ENCODE peak calls at places on chromosomes 11 and 22, in four cellular contexts. H is PC-3, S is neuronal stem cell, M is mesenchymal stem cell. C is an unnamed sample.

GRCh38 chr11:86743223-86744118 is 56.9 kb upstream of the PRSS23 start:
- DNase-seq in S (no peak), H (peak; percentile 95), M (peak; percentile 99), C (peak; percentile 99)

GRCh38 chr11:126495281-126495680 is 139.8 kb downstream of the ST3GAL4 start:
- DNase-seq in S (no peak), H (no peak), M (no peak), C (no peak)

GRCh38 chr11:124098142-124098541 is 17.1 kb upstream of the VWA5A start:
- DNase-seq in S (no peak), M (no peak), H (no peak), C (no peak)

GRCh38 chr11:11604340-11604992 is 17.3 kb downstream of the GALNT18 start:
- DNase-seq in M (no peak), H (no peak), S (no peak), C (no peak)

GRCh38 chr11:31972623-31973022 is 118.3 kb upstream of the RCN1 start:
- DNase-seq in H (no peak), M (no peak), S (no peak), C (no peak)

GRCh38 chr22:49119551-49119952 is 708.1 kb downstream of the BRD1 start:
- DNase-seq in H (no peak), S (no peak), M (no peak), C (no peak)

GRCh38 chr11:116454020-116454645 is 318.7 kb downstream of the BUD13 start:
- DNase-seq in S (no peak), H (peak; percentile 52), M (peak; percentile 0), C (peak; percentile 12)

GRCh38 chr11:44531636-44532035 is 33.8 kb upstream of the CD82 start:
- DNase-seq in S (no peak), H (no peak), M (no peak), C (no peak)

GRCh38 chr22:25709758-25710157 is 32.2 kb upstream of the MYO18B start:
- DNase-seq in S (no peak), H (no peak), M (no peak), C (no peak)

GRCh38 chr11:102284008-102284407 is 33.3 kb upstream of the BIRC3 start:
- DNase-seq in S (no peak), H (no peak), M (no peak), C (no peak)

GRCh38 chr11:126997196-126997595 is 3.4 kb downstream of the KIRREL3 start:
- DNase-seq in S (no peak), H (no peak), M (no peak), C (peak; percentile 44)

GRCh38 chr11:58958500-58958899 is 19.2 kb downstream of the GLYATL1 start:
- DNase-seq in H (peak; percentile 44), M (no peak), S (no peak), C (no peak)

GRCh38 chr11:35173620-35174278 is 34.8 kb downstream of the CD44 start:
- DNase-seq in M (no peak), H (peak; percentile 60), S (no peak), C (no peak)

GRCh38 chr11:72584293-72584921 is 89.8 kb downstream of the PDE2A start:
- DNase-seq in H (no peak), S (no peak), M (no peak), C (no peak)

GRCh38 chr11:74011360-74012071 is 2.6 kb upstream of the UCP3 start:
- DNase-seq in S (no peak), M (peak; percentile 63), H (no peak), C (no peak)

GRCh38 chr11:43515090-43515489 is 156.4 kb downstream of the TTC17 start:
- DNase-seq in M (no peak), S (no peak), H (no peak), C (no peak)

GRCh38 chr11:93895106-93895862 is 44.9 kb upstream of the VSTM5 start:
- DNase-seq in S (peak; percentile 54), M (peak; percentile 53), H (peak; percentile 95), C (peak; percentile 85)

GRCh38 chr11:70528794-70529580 is 130.7 kb downstream of the CTTN start:
- DNase-seq in H (no peak), S (no peak), M (no peak), C (no peak)

GRCh38 chr11:46669606-46670243 is 30.7 kb downstream of the ARHGAP1 start:
- DNase-seq in S (no peak), H (peak; percentile 7), M (no peak), C (no peak)

DNA sequence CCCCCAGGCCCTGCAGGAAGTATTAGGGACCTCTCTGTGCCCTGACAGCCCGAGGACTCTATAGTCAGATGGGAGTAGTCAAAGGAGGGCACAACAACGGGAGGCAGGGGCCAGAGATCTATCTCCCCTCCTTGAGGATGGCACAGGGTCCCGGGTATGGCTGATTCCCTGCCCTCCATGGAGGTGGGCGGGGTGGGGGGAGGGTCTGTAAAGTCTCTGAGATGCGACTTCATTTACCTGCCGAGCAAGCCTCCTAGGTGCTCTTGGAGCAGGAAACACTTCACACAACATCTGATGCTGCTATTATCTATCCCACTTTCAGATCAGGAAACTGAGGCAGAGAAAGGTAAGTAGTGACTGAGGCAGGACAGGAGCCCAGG is 769 bp upstream of the CDC42EP1 start:
- DNase-seq in M (no peak), S (no peak), H (no peak), C (no peak)
- H3K9ac ChIP-seq in M (peak overlapping the region; percentile 90), S (no peak overlapping the region), H (peak overlapping the region; percentile 58), C (peak overlapping the region; percentile 100)

GRCh38 chr11:16738198-16738948 is at the start of gene C11orf58:
- DNase-seq in M (peak; percentile 99), H (peak; percentile 96), S (peak; percentile 96), C (peak; percentile 92)
- H3K4me1 ChIP-seq in M (peaks cover 7% of the 10 kb centered on the region), H (no peaks in the 10 kb centered on the region), S (no peaks in the 10 kb centered on the region), C (peaks cover 5% of the 10 kb centered on the region)

GRCh38 chr22:43243275-43243768 is 56.4 kb upstream of the TTLL12 start:
- DNase-seq in H (no peak), M (no peak), S (no peak), C (no peak)

GRCh38 chr22:43244385-43244784 is 57.5 kb upstream of the TTLL12 start:
- DNase-seq in M (no peak), H (no peak), S (no peak), C (no peak)

GRCh38 chr22:43242627-43243026 is 55.7 kb upstream of the TTLL12 start:
- DNase-seq in S (no peak), M (no peak), H (no peak), C (no peak)

GRCh38 chr22:43247546-43248260 is 60.8 kb upstream of the TTLL12 start:
- DNase-seq in S (no peak), M (no peak), H (no peak), C (no peak)

DNA sequence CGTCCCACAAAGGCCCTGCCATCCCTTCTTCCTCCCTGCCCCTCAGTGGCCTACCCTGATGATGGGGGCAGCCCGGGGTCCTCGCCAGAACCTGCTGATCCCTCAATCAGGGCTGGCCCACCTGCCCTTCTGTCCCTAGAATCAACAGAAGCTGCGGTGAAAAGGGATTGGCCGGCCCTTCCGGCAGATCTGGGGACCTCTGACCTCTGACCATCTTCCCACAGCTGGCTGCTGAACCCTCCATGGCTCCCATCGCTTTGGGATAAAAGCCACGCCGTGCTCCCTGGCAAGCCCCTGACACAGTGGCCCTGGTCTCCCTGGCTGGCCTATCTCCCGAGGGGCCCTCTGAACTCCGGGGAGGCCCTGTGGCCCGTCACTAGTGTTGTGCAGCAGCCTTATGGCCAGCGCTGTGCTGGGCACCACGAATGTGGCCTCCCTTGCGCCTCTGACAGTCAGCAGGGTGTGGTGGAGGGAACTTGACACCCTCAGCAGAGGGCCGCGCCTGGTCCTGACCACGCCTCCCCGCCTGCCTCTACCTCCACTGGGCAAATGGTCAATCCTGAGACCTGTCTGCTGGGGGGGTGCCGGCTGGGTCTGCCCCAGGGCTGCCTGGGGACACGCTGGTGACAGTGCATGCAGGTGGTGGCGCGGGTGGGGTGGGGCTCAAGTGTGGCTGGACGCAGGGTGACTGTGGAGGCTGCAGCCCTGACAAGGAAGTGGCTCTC is 58.0 kb upstream of the TTLL12 start:
- DNase-seq in H (no peak), M (no peak), S (no peak), C (no peak)
- H3K4me2 ChIP-seq in H (no peak overlapping the region), M (no peak overlapping the region), S (no peak overlapping the region), C (no peak overlapping the region)

GRCh38 chr11:68020575-68020974 is 9.9 kb upstream of the NDUFS8 start:
- DNase-seq in M (peak; percentile 56), H (peak; percentile 65), S (no peak), C (no peak)

GRCh38 chr11:68017858-68018729 is 8.0 kb downstream of the ALDH3B1 start:
- DNase-seq in S (no peak), H (no peak), M (no peak), C (no peak)

GRCh38 chr11:68021167-68021787 is 9.2 kb upstream of the NDUFS8 start:
- DNase-seq in S (no peak), H (peak; percentile 71), M (no peak), C (no peak)

GRCh38 chr11:68018730-68019190 is 8.6 kb downstream of the ALDH3B1 start:
- DNase-seq in M (no peak), S (no peak), H (no peak), C (no peak)

GRCh38 chr11:68019486-68019885 is 9.4 kb downstream of the ALDH3B1 start:
- DNase-seq in S (no peak), M (no peak), H (no peak), C (no peak)
- H3K9ac ChIP-seq in S (no peak overlapping the region), M (no peak overlapping the region), H (no peak overlapping the region), C (no peak overlapping the region)

GRCh38 chr22:45960477-45961386 is 16.2 kb downstream of the WNT7B start:
- DNase-seq in M (no peak), S (no peak), H (no peak), C (peak; percentile 25)
- H3K4me1 ChIP-seq in M (peaks cover 61% of the 10 kb centered on the region), S (peaks cover 2% of the 10 kb centered on the region), H (no peaks in the 10 kb centered on the region), C (peaks cover 2% of the 10 kb centered on the region)